ENCODE peak calls at places on chromosomes 16 and 17, in five cellular contexts. F is fibroblast of pulmonary artery, P is mucosa of descending colon, J is thyroid gland, I is cardiac fibroblast. T is an unnamed sample.

GRCh38 chr17:49703557-49704277 is 4.0 kb downstream of the SLC35B1 start:
- DNase-seq in F (peak), P (no peak), J (peak), I (peak), T (no peak)

GRCh38 chr17:17455173-17455572 is 21.6 kb upstream of the MED9 start:
- DNase-seq in F (no peak), P (no peak), J (peak), I (no peak), T (no peak)

GRCh38 chr17:70405492-70406220 is 236.3 kb downstream of the KCNJ2 start:
- DNase-seq in F (peak), P (no peak), J (no peak), I (peak), T (no peak)

GRCh38 chr17:49551221-49552069 is 24.2 kb upstream of the NXPH3 start:
- DNase-seq in F (no peak), P (no peak), J (no peak), I (no peak), T (no peak)

GRCh38 chr16:85912271-85912974 is 13.5 kb downstream of the IRF8 start:
- DNase-seq in F (peak), P (no peak), J (no peak), I (peak), T (no peak)

GRCh38 chr16:66894948-66895696 is 14.8 kb downstream of the PDP2 start:
- DNase-seq in F (peak), P (no peak), J (peak), I (peak), T (peak)

GRCh38 chr17:72171703-72172670 is 51.2 kb downstream of the SOX9 start:
- DNase-seq in F (no peak), P (no peak), J (no peak), I (no peak), T (no peak)

GRCh38 chr16:54462151-54462651 is 175.6 kb upstream of the IRX3 start:
- DNase-seq in F (peak), P (no peak), J (no peak), I (peak), T (no peak)

GRCh38 chr17:83162035-83162745 is 82.8 kb downstream of the METRNL start:
- DNase-seq in F (no peak), P (no peak), J (no peak), I (no peak), T (no peak)

GRCh38 chr17:70588003-70588402 is 418.7 kb downstream of the KCNJ2 start:
- DNase-seq in F (no peak), P (no peak), J (no peak), I (no peak), T (no peak)

GRCh38 chr17:7587831-7588230 is 2.1 kb downstream of the SOX15 start:
- DNase-seq in F (no peak), P (no peak), J (no peak), I (no peak), T (no peak)

GRCh38 chr17:9226794-9227135 is 205.5 kb downstream of the NTN1 start:
- DNase-seq in F (no peak), P (peak), J (no peak), I (no peak), T (peak)

GRCh38 chr16:399278-400019 is 2.2 kb upstream of the DECR2 start:
- DNase-seq in F (no peak), P (no peak), J (no peak), I (no peak), T (no peak)

GRCh38 chr16:84449156-84450140 is 55.0 kb downstream of the MEAK7 start:
- DNase-seq in F (no peak), P (peak), J (no peak), I (no peak), T (peak)

GRCh38 chr17:50129303-50129945 is 536 bp downstream of the SAMD14 start:
- DNase-seq in F (peak), P (no peak), J (no peak), I (peak), T (no peak)

GRCh38 chr17:48645639-48646182 is 19.6 kb upstream of the HOXB9 start:
- DNase-seq in F (no peak), P (no peak), J (no peak), I (no peak), T (no peak)

GRCh38 chr17:44355642-44356099 is 8.0 kb downstream of the FAM171A2 start:
- DNase-seq in F (no peak), P (no peak), J (no peak), I (no peak), T (no peak)

GRCh38 chr17:1716076-1716911 is 6.1 kb upstream of the TLCD2 start:
- DNase-seq in F (peak), P (peak), J (peak), I (peak), T (peak)

GRCh38 chr16:88870608-88871348 is 4.3 kb upstream of the PABPN1L start:
- DNase-seq in F (no peak), P (no peak), J (no peak), I (no peak), T (no peak)

GRCh38 chr17:72725432-72726068 is 366.9 kb downstream of the SLC39A11 start:
- DNase-seq in F (peak), P (peak), J (peak), I (peak), T (peak)

GRCh38 chr17:14057591-14057990 is 11.7 kb upstream of the COX10 start:
- DNase-seq in F (peak), P (no peak), J (no peak), I (peak), T (no peak)

GRCh38 chr17:42685831-42686230 is 3.5 kb downstream of the CNTNAP1 start:
- DNase-seq in F (no peak), P (no peak), J (no peak), I (no peak), T (no peak)

GRCh38 chr17:48541036-48541573 is 3.8 kb downstream of the HOXB2 start:
- DNase-seq in F (no peak), P (no peak), J (no peak), I (no peak), T (no peak)

GRCh38 chr17:65936013-65936412 is 255.9 kb downstream of the CEP112 start:
- DNase-seq in F (peak), P (no peak), J (no peak), I (no peak), T (no peak)

GRCh38 chr16:20879175-20880053 is 20.7 kb downstream of the DCUN1D3 start:
- DNase-seq in F (peak), P (no peak), J (no peak), I (peak), T (no peak)

GRCh38 chr17:1347681-1348318 is 52.2 kb downstream of the YWHAE start:
- DNase-seq in F (no peak), P (peak), J (no peak), I (no peak), T (peak)

GRCh38 chr16:79628501-79628975 is 28.0 kb upstream of the MAF start:
- DNase-seq in F (peak), P (no peak), J (no peak), I (no peak), T (no peak)

GRCh38 chr17:60457148-60457547 is 34.9 kb downstream of the CHCT1 start:
- DNase-seq in F (no peak), P (no peak), J (no peak), I (no peak), T (no peak)

GRCh38 chr16:52976539-52977167 is 76.0 kb downstream of the CHD9NB start:
- DNase-seq in F (peak), P (no peak), J (no peak), I (peak), T (no peak)

GRCh38 chr16:55779391-55780094 is 53.4 kb downstream of the CES1 start:
- DNase-seq in F (no peak), P (no peak), J (no peak), I (no peak), T (no peak)

GRCh38 chr16:55853114-55853513 is 20.2 kb upstream of the CES1 start:
- DNase-seq in F (no peak), P (no peak), J (no peak), I (no peak), T (no peak)

GRCh38 chr17:68161644-68162428 is 86.0 kb upstream of the AMZ2 start:
- DNase-seq in F (no peak), P (no peak), J (no peak), I (no peak), T (no peak)

GRCh38 chr16:54208262-54208661 is 78.3 kb downstream of the IRX3 start:
- DNase-seq in F (peak), P (no peak), J (no peak), I (peak), T (no peak)

GRCh38 chr16:84608281-84608680 is 9.6 kb downstream of the COTL1 start:
- DNase-seq in F (no peak), P (no peak), J (no peak), I (no peak), T (no peak)

GRCh38 chr16:12781777-12782176 is 21.9 kb downstream of the CPPED1 start:
- DNase-seq in F (no peak), P (no peak), J (no peak), I (no peak), T (no peak)

GRCh38 chr17:1907818-1908698 is 78.3 kb downstream of the RPA1 start:
- DNase-seq in F (peak), P (peak), J (peak), I (peak), T (no peak)

GRCh38 chr16:65002265-65002664 is 119.6 kb downstream of the CDH11 start:
- DNase-seq in F (peak), P (no peak), J (no peak), I (peak), T (no peak)

GRCh38 chr16:51181495-51181795 is 30.4 kb upstream of the SALL1 start:
- DNase-seq in F (no peak), P (no peak), J (no peak), I (no peak), T (no peak)
- H3K4me3 ChIP-seq in F (no peak), P (no peak), J (no peak), I (no peak), T (no peak)

GRCh38 chr17:75086496-75087181 is 1.1 kb upstream of the SLC16A5 start:
- DNase-seq in F (no peak), P (no peak), J (no peak), I (no peak), T (no peak)
- H3K4me3 ChIP-seq in F (no peak), P (no peak), J (no peak), I (no peak), T (peak)

GRCh38 chr17:15782809-15783208 is 50.7 kb downstream of the TBC1D26 start:
- DNase-seq in F (peak), P (peak), J (peak), I (peak), T (peak)
- H3K4me3 ChIP-seq in F (peak), P (no peak), J (peak), I (peak), T (peak)

GRCh38 chr16:24610421-24610765 is 71.0 kb downstream of the RBBP6 start:
- DNase-seq in F (peak), P (no peak), J (no peak), I (peak), T (no peak)

GRCh38 chr16:24609740-24610420 is 70.5 kb downstream of the RBBP6 start:
- DNase-seq in F (peak), P (no peak), J (peak), I (peak), T (peak)

GRCh38 chr16:24612656-24613055 is 73.3 kb downstream of the RBBP6 start:
- DNase-seq in F (no peak), P (no peak), J (no peak), I (no peak), T (no peak)

GRCh38 chr16:24611310-24611709 is 71.9 kb downstream of the RBBP6 start:
- DNase-seq in F (no peak), P (no peak), J (no peak), I (no peak), T (no peak)

DNA sequence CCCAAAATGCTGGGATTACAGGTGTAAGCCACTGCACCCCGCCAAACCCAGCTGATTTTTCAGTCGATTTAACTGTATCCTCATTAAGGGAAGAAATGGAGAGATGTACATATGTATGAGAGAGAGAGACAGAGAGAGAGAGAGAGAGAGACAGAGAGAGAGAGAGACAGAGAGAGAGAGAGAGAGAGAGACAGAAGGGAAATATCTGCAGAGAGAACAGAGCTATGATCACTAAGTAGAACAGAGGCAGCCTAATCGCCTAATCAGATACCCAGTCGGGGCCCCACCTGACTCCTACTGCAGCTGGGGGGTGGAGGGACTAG is 70.0 kb downstream of the RBBP6 start:
- DNase-seq in F (no peak), P (no peak), J (no peak), I (no peak), T (no peak)
- H3K4me3 ChIP-seq in F (no peak), P (no peak), J (no peak), I (no peak), T (no peak)

GRCh38 chr17:10618202-10618635 is 38.9 kb downstream of the MYH3 start:
- DNase-seq in F (peak), P (peak), J (peak), I (peak), T (peak)

GRCh38 chr17:10614536-10615155 is 42.5 kb downstream of the MYH3 start:
- DNase-seq in F (peak), P (no peak), J (peak), I (peak), T (no peak)

GRCh38 chr17:10617120-10617505 is 40.0 kb downstream of the MYH3 start:
- DNase-seq in F (no peak), P (no peak), J (no peak), I (no peak), T (no peak)

GRCh38 chr17:10613775-10614513 is 43.2 kb downstream of the MYH3 start:
- DNase-seq in F (peak), P (no peak), J (no peak), I (peak), T (no peak)

DNA sequence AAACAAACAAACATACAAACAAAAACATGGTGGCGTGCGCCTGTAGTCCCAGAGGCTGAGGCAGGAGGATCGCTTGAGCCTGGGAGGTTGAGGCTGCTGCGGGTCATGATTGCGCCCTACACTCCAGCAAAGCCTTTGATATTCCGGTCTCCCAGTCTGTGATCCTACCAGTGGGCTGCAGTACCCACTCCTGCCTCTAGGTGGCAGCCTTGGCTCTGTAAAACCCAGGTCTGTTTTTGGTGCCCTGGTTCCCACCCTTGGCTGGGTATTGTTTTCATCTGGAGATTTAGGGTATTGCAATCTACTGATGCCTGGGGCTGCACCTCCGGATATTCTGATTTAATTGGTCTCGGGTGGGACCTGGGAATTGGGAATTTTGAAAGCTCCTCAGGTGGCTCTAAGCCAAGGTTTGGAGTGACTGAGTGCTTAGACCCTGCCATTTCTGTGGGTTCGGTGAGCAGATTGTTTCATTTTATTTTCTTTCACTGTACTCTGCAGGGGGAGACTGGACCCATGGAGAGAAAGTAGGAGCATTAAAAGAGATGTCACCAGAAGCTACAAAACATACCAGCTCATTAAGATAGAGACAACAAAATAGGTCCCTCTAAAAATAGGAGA is 40.5 kb downstream of the MYH3 start:
- DNase-seq in F (peak), P (peak), J (peak), I (peak), T (peak)
- H3K4me3 ChIP-seq in F (no peak), P (no peak), J (no peak), I (no peak), T (no peak)

DNA sequence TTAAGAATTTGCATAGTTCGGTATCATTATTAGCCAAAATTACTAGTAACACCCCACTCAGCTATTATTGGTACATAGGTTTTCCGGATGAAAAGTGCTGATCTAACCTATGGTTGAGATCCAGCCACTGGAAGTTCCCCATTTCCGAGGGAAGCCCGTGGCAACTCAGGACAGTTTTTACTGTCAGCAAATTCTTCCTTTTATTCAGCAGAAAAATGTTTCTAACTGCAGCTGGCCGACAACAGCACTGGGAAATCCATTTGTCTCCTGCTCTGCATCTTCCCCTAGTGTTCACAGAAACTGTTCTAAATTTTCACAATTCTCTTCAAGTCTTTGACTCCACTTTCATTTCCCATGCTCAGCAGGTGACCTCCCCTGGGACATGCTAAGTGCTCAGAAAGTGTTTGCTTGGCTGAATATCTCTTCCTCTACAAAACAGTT is 15.6 kb upstream of the MMD start:
- DNase-seq in F (no peak), P (no peak), J (peak), I (no peak), T (no peak)
- H3K4me3 ChIP-seq in F (no peak), P (no peak), J (no peak), I (no peak), T (no peak)

DNA sequence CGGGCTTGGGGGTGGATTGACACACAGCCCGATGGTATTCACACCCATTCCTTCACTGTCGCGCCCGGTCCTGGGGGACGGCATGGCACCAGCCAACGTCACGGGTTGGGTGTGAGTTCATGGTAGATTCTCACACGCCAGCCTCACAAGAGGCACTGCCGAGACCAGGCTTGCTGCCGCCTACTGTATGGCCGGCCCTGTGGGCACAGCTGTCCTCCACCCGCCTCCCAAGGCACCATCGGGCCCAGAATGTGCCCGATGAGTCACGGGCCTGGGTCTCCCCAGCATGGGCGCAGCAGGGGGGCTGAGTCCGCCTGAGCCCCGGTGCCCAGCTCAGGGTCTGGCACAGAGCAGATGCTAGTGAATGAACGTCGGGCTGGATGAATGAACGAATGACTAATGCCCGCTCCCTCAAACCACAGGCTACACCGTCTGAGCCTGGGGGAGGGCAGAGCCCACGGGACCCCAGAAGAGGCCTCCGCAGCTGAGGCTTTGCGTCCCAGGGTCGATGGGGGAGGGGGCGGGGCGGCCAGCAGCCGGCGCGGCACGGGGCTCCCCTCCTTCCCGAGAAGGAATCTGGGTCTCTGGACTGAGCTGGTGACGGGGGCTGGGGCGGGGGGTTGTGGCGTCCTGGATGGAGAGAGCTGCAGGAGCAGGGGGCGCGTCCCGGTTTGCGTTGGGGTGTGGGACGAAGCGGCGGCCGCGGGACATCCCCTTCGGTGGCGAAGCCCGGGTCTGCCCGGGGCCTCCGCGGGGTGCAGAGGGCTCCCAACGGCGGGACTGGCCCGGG is 829 bp downstream of the PITPNM3 start:
- DNase-seq in F (no peak), P (peak), J (peak), I (peak), T (peak)
- H3K4me3 ChIP-seq in F (peak), P (peak), J (peak), I (peak), T (peak)

GRCh38 chr17:29394761-29395160 is 4.6 kb downstream of the TAOK1 start:
- DNase-seq in F (no peak), P (no peak), J (no peak), I (no peak), T (no peak)

GRCh38 chr17:29388937-29389336 is 1.2 kb upstream of the TAOK1 start:
- DNase-seq in F (no peak), P (peak), J (no peak), I (no peak), T (no peak)

GRCh38 chr17:29389994-29390855 is at the start of gene TAOK1:
- DNase-seq in F (peak), P (peak), J (peak), I (peak), T (peak)

GRCh38 chr17:29390856-29391631 is 881 bp downstream of the TAOK1 start:
- DNase-seq in F (peak), P (peak), J (peak), I (peak), T (no peak)

GRCh38 chr17:29393451-29393850 is 3.3 kb downstream of the TAOK1 start:
- DNase-seq in F (peak), P (no peak), J (no peak), I (peak), T (no peak)
- H3K4me3 ChIP-seq in F (no peak), P (no peak), J (no peak), I (no peak), T (no peak)

DNA sequence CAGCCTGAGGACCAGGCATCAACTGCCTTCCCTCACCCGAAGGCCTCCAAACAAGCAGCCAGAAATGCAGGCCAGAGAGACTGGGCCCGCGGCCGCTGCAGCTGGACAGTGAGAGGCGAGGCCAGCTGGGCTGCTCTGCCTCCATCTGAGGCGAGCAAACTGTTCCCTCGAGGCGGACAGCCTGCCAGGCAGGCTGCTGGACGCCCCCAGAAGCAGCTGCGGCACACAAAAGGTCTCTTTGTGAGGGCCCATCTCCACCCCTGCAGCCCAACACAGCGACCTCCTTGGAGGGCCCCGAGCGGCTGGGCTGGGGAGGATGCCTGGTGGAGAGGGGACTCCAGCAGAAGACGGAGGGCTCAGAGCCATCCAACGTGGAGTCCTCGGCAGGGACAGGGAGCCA is 4.7 kb downstream of the CORO7 start:
- DNase-seq in F (no peak), P (no peak), J (no peak), I (no peak), T (peak)
- H3K4me3 ChIP-seq in F (no peak), P (no peak), J (no peak), I (no peak), T (no peak)

GRCh38 chr16:69647020-69647419 is 79.3 kb downstream of the NQO1 start:
- DNase-seq in F (no peak), P (no peak), J (no peak), I (no peak), T (no peak)

GRCh38 chr16:69654280-69654931 is 72.0 kb downstream of the NQO1 start:
- DNase-seq in F (no peak), P (no peak), J (no peak), I (no peak), T (no peak)

GRCh38 chr16:69651217-69651616 is 75.1 kb downstream of the NQO1 start:
- DNase-seq in F (no peak), P (no peak), J (no peak), I (no peak), T (no peak)
- H3K4me3 ChIP-seq in F (no peak), P (no peak), J (no peak), I (no peak), T (no peak)

T was measured in lower lobe of right lung.